ENCODE peak calls at places on chromosomes 7 and 10, in five cellular contexts. Z is bronchial epithelial cell, I is heart left ventricle, Y is kidney, K is OCI-LY7. M is an unnamed sample.

GRCh38 chr10:21173964-21174669 is 277.0 kb upstream of the NEBL start:
- DNase-seq in Z (peak), I (peak), Y (peak), K (no peak), M (peak)

GRCh38 chr10:61120805-61121204 is 176.8 kb upstream of the RHOBTB1 start:
- DNase-seq in Z (no peak), I (no peak), Y (no peak), K (no peak), M (peak)

GRCh38 chr10:22655312-22655973 is 58.9 kb downstream of the PIP4K2A start:
- DNase-seq in Z (peak), I (no peak), Y (no peak), K (no peak), M (peak)

GRCh38 chr7:132485136-132485535 is 91.1 kb downstream of the PLXNA4 start:
- DNase-seq in Z (no peak), I (no peak), Y (no peak), K (no peak), M (no peak)

GRCh38 chr7:124881981-124882380 is 47.6 kb downstream of the POT1 start:
- DNase-seq in Z (no peak), I (no peak), Y (no peak), K (no peak), M (no peak)

GRCh38 chr10:80174641-80175395 is 30.5 kb downstream of the ANXA11 start:
- DNase-seq in Z (no peak), I (no peak), Y (peak), K (no peak), M (no peak)

GRCh38 chr10:111075577-111076185 is 1.1 kb upstream of the ADRA2A start:
- DNase-seq in Z (no peak), I (no peak), Y (no peak), K (no peak), M (no peak)

GRCh38 chr7:2632717-2633537 is 1.1 kb downstream of the TTYH3 start:
- DNase-seq in Z (peak), I (peak), Y (peak), K (peak), M (peak)

GRCh38 chr7:70574970-70575799 is 556.8 kb upstream of the GALNT17 start:
- DNase-seq in Z (peak), I (no peak), Y (no peak), K (no peak), M (no peak)

GRCh38 chr7:111516612-111517011 is 45.7 kb downstream of the IMMP2L start:
- DNase-seq in Z (peak), I (no peak), Y (no peak), K (no peak), M (no peak)

GRCh38 chr10:61313460-61313859 is 139.7 kb downstream of the TMEM26 start:
- DNase-seq in Z (no peak), I (no peak), Y (no peak), K (no peak), M (no peak)

GRCh38 chr7:95476904-95477594 is 8.7 kb upstream of the ASB4 start:
- DNase-seq in Z (peak), I (peak), Y (no peak), K (peak), M (peak)

GRCh38 chr10:73413108-73413527 is 740 bp downstream of the ANXA7 start:
- DNase-seq in Z (peak), I (no peak), Y (no peak), K (peak), M (peak)

GRCh38 chr7:44159824-44160630 is 18.9 kb upstream of the MYL7 start:
- DNase-seq in Z (no peak), I (no peak), Y (no peak), K (no peak), M (no peak)

GRCh38 chr10:100021322-100021721 is 11.6 kb upstream of the DNMBP start:
- DNase-seq in Z (no peak), I (no peak), Y (no peak), K (peak), M (peak)

GRCh38 chr10:132459252-132460028 is 62.4 kb downstream of the PWWP2B start:
- DNase-seq in Z (no peak), I (peak), Y (peak), K (no peak), M (no peak)

GRCh38 chr10:43390791-43391190 is 18.2 kb downstream of the HNRNPF start:
- DNase-seq in Z (peak), I (no peak), Y (peak), K (no peak), M (no peak)

GRCh38 chr7:80273327-80273726 is 138.7 kb downstream of the GNAI1 start:
- DNase-seq in Z (peak), I (no peak), Y (no peak), K (no peak), M (no peak)

GRCh38 chr7:80847027-80847426 is 71.8 kb downstream of the SEMA3C start:
- DNase-seq in Z (no peak), I (no peak), Y (no peak), K (no peak), M (no peak)

GRCh38 chr10:71927669-71928592 is 36.3 kb upstream of the CHST3 start:
- DNase-seq in Z (peak), I (no peak), Y (no peak), K (no peak), M (no peak)

GRCh38 chr7:51317582-51317910 is 937 bp upstream of the COBL start:
- DNase-seq in Z (no peak), I (no peak), Y (no peak), K (no peak), M (no peak)

GRCh38 chr10:63166742-63167258 is 33.7 kb downstream of the NRBF2 start:
- DNase-seq in Z (peak), I (no peak), Y (no peak), K (peak), M (peak)

GRCh38 chr10:127424594-127425264 is 124.4 kb upstream of the NPS start:
- DNase-seq in Z (no peak), I (no peak), Y (no peak), K (no peak), M (no peak)

GRCh38 chr7:98210513-98211220 is 572 bp upstream of the BHLHA15 start:
- DNase-seq in Z (no peak), I (no peak), Y (peak), K (no peak), M (no peak)

GRCh38 chr10:22135591-22135990 is 82.2 kb downstream of the EBLN1 start:
- DNase-seq in Z (no peak), I (no peak), Y (no peak), K (no peak), M (no peak)

GRCh38 chr10:92690211-92691041 is 671 bp downstream of the HHEX start:
- DNase-seq in Z (peak), I (peak), Y (peak), K (no peak), M (peak)

GRCh38 chr10:82938331-82938730 is 1063.3 kb downstream of the NRG3 start:
- DNase-seq in Z (no peak), I (no peak), Y (no peak), K (no peak), M (no peak)

GRCh38 chr10:82934947-82935346 is 1060.0 kb downstream of the NRG3 start:
- DNase-seq in Z (no peak), I (no peak), Y (no peak), K (no peak), M (no peak)

GRCh38 chr10:82932426-82932825 is 1057.4 kb downstream of the NRG3 start:
- DNase-seq in Z (no peak), I (no peak), Y (no peak), K (no peak), M (no peak)

DNA sequence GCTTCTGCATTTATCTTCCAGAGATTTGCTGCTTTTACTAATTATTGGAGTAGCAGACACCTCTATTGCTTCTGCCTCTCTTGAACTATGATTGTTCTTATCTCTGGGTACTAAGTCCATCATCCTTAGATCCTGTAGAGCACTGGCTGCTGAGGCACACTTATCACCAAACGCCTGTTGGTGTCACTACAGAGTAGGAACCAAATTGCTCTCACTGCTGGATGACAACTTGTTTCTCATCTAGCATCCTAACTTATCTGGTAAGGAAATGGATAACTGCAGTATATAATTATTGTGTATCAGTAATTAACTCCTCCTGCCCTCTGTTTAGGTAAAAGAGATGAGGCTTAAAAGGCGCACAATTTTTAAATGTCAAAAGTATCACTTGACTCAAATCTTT is 1059.4 kb downstream of the NRG3 start:
- DNase-seq in Z (no peak), I (no peak), Y (no peak), K (peak), M (peak)
- TF ChIP-seq CTCF in Z (no peak), I (no peak), Y (no peak), K (peak), M (peak)

GRCh38 chr7:36637417-36637816 is 86.9 kb downstream of the AOAH start:
- DNase-seq in Z (no peak), I (no peak), Y (no peak), K (no peak), M (no peak)

GRCh38 chr7:36638586-36639265 is 85.6 kb downstream of the AOAH start:
- DNase-seq in Z (no peak), I (no peak), Y (no peak), K (no peak), M (no peak)

GRCh38 chr7:36639826-36640225 is 84.5 kb downstream of the AOAH start:
- DNase-seq in Z (no peak), I (no peak), Y (no peak), K (no peak), M (no peak)

GRCh38 chr7:36640682-36641081 is 83.6 kb downstream of the AOAH start:
- DNase-seq in Z (no peak), I (no peak), Y (no peak), K (no peak), M (no peak)

GRCh38 chr7:36638140-36638539 is 86.2 kb downstream of the AOAH start:
- DNase-seq in Z (no peak), I (no peak), Y (no peak), K (no peak), M (no peak)
- TF ChIP-seq CTCF in Z (no peak), I (no peak), Y (no peak), K (no peak), M (no peak)

GRCh38 chr10:29736325-29737208 is 101.8 kb upstream of the SVIL start:
- DNase-seq in Z (no peak), I (peak), Y (peak), K (no peak), M (no peak)
- TF ChIP-seq CTCF in Z (no peak), I (no peak), Y (no peak), K (no peak), M (no peak)

GRCh38 chr10:83425306-83425705 is 714.0 kb upstream of the GHITM start:
- DNase-seq in Z (no peak), I (no peak), Y (no peak), K (no peak), M (peak)
- TF ChIP-seq CTCF in Z (no peak), I (no peak), Y (no peak), K (no peak), M (no peak)

GRCh38 chr10:114100848-114101741 is 57.4 kb downstream of the ADRB1 start:
- DNase-seq in Z (no peak), I (peak), Y (no peak), K (no peak), M (peak)

GRCh38 chr10:114103286-114103685 is 59.6 kb downstream of the ADRB1 start:
- DNase-seq in Z (peak), I (no peak), Y (no peak), K (peak), M (peak)

GRCh38 chr10:114096864-114097263 is 53.2 kb downstream of the ADRB1 start:
- DNase-seq in Z (no peak), I (no peak), Y (no peak), K (no peak), M (no peak)

GRCh38 chr10:114102253-114102652 is 58.6 kb downstream of the ADRB1 start:
- DNase-seq in Z (no peak), I (no peak), Y (no peak), K (no peak), M (no peak)
- TF ChIP-seq CTCF in Z (no peak), I (no peak), Y (no peak), K (no peak), M (no peak)

DNA sequence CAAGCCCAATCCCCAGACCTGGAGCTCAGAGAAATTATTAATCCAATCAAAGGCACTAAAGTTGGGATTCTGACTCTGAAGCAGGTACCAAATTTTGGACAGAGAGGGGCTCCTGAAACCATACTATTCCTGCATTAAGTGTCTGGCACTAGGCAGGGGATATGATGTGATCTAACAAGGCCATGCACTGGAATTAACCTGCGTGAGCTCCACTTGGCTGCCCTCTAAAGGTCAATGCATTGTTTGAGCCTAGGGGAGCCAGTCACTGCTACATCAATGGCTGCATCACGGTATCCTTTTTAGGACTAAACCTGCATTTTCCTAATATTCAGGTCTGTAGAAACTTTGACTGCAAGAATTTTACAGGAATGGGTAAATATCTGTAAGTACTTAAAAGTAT is 42.1 kb downstream of the ST8SIA6 start:
- DNase-seq in Z (peak), I (no peak), Y (no peak), K (no peak), M (no peak)
- TF ChIP-seq CTCF in Z (peak), I (no peak), Y (no peak), K (peak), M (peak)

DNA sequence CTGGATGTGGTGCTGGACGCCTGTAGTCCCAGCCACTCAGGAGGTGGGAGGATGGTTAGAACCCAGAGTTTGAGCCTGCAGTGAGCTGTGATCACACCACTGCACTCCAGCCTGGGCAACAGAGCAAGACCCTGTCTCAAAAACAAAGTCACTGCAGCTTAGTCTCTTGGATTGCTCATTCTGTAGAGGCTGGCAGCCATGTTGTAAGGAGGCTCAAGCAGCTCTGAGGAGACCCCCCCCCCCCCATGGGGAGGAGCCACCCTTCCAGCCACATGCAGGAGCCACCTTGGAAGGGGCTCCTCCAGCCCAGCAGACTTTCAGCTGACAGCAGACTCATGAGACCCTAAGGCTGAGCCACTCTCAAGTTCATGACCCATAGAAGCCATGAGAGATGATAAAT is 68.4 kb downstream of the FOXL3 start:
- DNase-seq in Z (no peak), I (no peak), Y (peak), K (no peak), M (no peak)
- TF ChIP-seq CTCF in Z (no peak), I (no peak), Y (no peak), K (no peak), M (no peak)

DNA sequence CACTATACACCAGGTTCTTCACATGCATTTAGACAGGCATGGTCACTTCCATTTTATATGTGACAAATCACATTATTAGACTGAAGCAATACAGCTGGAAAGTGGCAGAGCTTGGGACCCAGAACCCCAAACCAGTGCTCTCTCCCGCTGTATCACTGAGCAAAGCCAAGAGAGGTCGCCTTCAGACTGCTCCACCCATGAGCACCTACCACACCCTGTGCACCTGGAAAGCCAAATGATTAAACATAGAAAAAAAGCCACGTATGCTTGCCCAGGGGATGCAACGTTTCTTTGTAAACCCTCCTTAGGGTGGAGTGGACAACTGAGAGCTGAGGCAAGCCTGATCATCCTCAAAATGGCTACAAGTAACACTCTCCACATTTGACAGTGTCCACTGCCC is 72.5 kb downstream of the CCDC6 start:
- DNase-seq in Z (no peak), I (no peak), Y (no peak), K (peak), M (peak)
- TF ChIP-seq CTCF in Z (no peak), I (no peak), Y (no peak), K (peak), M (no peak)

GRCh38 chr7:159076340-159076739 is 68.3 kb downstream of the VIPR2 start:
- DNase-seq in Z (no peak), I (no peak), Y (no peak), K (no peak), M (no peak)
- TF ChIP-seq CTCF in Z (no peak), I (no peak), Y (no peak), K (no peak), M (no peak)

M was measured in GM12865.